ENCODE peak calls at places on chromosomes 5 and 9, in four cellular contexts. F is right lobe of liver; K is activated gamma-delta T cell treated with anti-CD3 and anti-CD28 coated beads, Interleukin-2, amount 50 U/mL, for 16 hours; R is T-helper 17 cell. D is an unnamed sample.

GRCh38 chr5:170467000-170467707 is 36.7 kb upstream of the KCNIP1 start:
- DNase-seq in F (no peak), K (no peak), R (no peak), D (no peak)

GRCh38 chr9:105510024-105510423 is 47.9 kb upstream of the FKTN start:
- DNase-seq in F (no peak), R (no peak), K (no peak), D (no peak)

GRCh38 chr9:127904888-127905728 is 5.7 kb upstream of the ST6GALNAC6 start:
- DNase-seq in F (no peak), R (no peak), K (peak; percentile 52), D (no peak)

GRCh38 chr5:58054018-58054417 is 405.9 kb downstream of the PLK2 start:
- DNase-seq in F (no peak), K (no peak), R (no peak), D (no peak)

GRCh38 chr9:101693937-101694336 is 44.5 kb downstream of the GRIN3A start:
- DNase-seq in K (no peak), R (no peak), F (no peak), D (no peak)

GRCh38 chr9:36029765-36030528 is 6.8 kb upstream of the RECK start:
- DNase-seq in K (no peak), R (no peak), F (no peak), D (no peak)

GRCh38 chr5:120532835-120533234 is 68.7 kb downstream of the PRR16 start:
- DNase-seq in F (no peak), R (no peak), K (no peak), D (no peak)

GRCh38 chr5:150295172-150295611 is 5.6 kb upstream of the CAMK2A start:
- DNase-seq in F (no peak), R (no peak), K (no peak), D (no peak)

GRCh38 chr5:107607196-107607595 is 63.5 kb downstream of the EFNA5 start:
- DNase-seq in R (no peak), F (no peak), K (no peak), D (no peak)

GRCh38 chr5:152405145-152405544 is at the start of gene NMUR2:
- DNase-seq in F (no peak), K (no peak), R (no peak), D (no peak)

GRCh38 chr9:12878342-12878978 is 103.6 kb downstream of the LURAP1L start:
- DNase-seq in K (no peak), F (no peak), R (no peak), D (no peak)